ENCODE peak calls at places on chromosome X, in ten cellular contexts. One of them, this sample, is unnamed. For H3K4me1, the result is how much of the 10 kb centered on the place peaks cover.

GRCh38 chrX:13360146-13360545 is 40.3 kb upstream of the ATXN3L start:
- DNase-seq in breast epithelium: no peak
- DNase-seq in lung: no peak
- DNase-seq in fibroblast of lung: no peak
- DNase-seq in hepatocyte: no peak
- DNase-seq in mucosa of descending colon: no peak
- DNase-seq in lower lobe of right lung: no peak
- DNase-seq in CD8-positive, alpha-beta memory T cell: peak
- DNase-seq in left ventricle myocardium inferior: peak
- DNase-seq in RWPE2: no peak
- DNase-seq in this sample: no peak

GRCh38 chrX:129759576-129760061 is 20.1 kb upstream of the SASH3 start:
- DNase-seq in breast epithelium: peak
- DNase-seq in lung: no peak
- DNase-seq in fibroblast of lung: peak
- DNase-seq in hepatocyte: no peak
- DNase-seq in mucosa of descending colon: no peak
- DNase-seq in lower lobe of right lung: peak
- DNase-seq in CD8-positive, alpha-beta memory T cell: peak
- DNase-seq in left ventricle myocardium inferior: no peak
- DNase-seq in RWPE2: no peak
- DNase-seq in this sample: peak

GRCh38 chrX:25275159-25275558 is 259.4 kb upstream of the ARX start:
- DNase-seq in breast epithelium: no peak
- DNase-seq in lung: no peak
- DNase-seq in fibroblast of lung: no peak
- DNase-seq in hepatocyte: no peak
- DNase-seq in mucosa of descending colon: no peak
- DNase-seq in lower lobe of right lung: no peak
- DNase-seq in CD8-positive, alpha-beta memory T cell: no peak
- DNase-seq in left ventricle myocardium inferior: no peak
- DNase-seq in RWPE2: no peak
- DNase-seq in this sample: no peak

GRCh38 chrX:20269848-20270556 is 3.3 kb upstream of the RPS6KA3 start:
- DNase-seq in breast epithelium: no peak
- DNase-seq in lung: no peak
- DNase-seq in fibroblast of lung: peak
- DNase-seq in hepatocyte: no peak
- DNase-seq in mucosa of descending colon: no peak
- DNase-seq in lower lobe of right lung: no peak
- DNase-seq in CD8-positive, alpha-beta memory T cell: no peak
- DNase-seq in left ventricle myocardium inferior: no peak
- DNase-seq in RWPE2: no peak
- DNase-seq in this sample: no peak

GRCh38 chrX:51456814-51457213 is 39.6 kb downstream of the NUDT11 start:
- DNase-seq in breast epithelium: no peak
- DNase-seq in lung: no peak
- DNase-seq in fibroblast of lung: peak
- DNase-seq in hepatocyte: peak
- DNase-seq in mucosa of descending colon: no peak
- DNase-seq in lower lobe of right lung: no peak
- DNase-seq in CD8-positive, alpha-beta memory T cell: no peak
- DNase-seq in left ventricle myocardium inferior: no peak
- DNase-seq in RWPE2: no peak
- DNase-seq in this sample: no peak

GRCh38 chrX:149950681-149951080 is 12.4 kb upstream of the EOLA2 start:
- DNase-seq in breast epithelium: no peak
- DNase-seq in lung: no peak
- DNase-seq in fibroblast of lung: peak
- DNase-seq in hepatocyte: peak
- DNase-seq in mucosa of descending colon: no peak
- DNase-seq in lower lobe of right lung: no peak
- DNase-seq in CD8-positive, alpha-beta memory T cell: no peak
- DNase-seq in left ventricle myocardium inferior: no peak
- DNase-seq in RWPE2: no peak
- DNase-seq in this sample: no peak

GRCh38 chrX:22395372-22395771 is 122.7 kb downstream of the CBLL2 start:
- DNase-seq in breast epithelium: no peak
- DNase-seq in lung: no peak
- DNase-seq in fibroblast of lung: peak
- DNase-seq in hepatocyte: no peak
- DNase-seq in mucosa of descending colon: no peak
- DNase-seq in lower lobe of right lung: no peak
- DNase-seq in CD8-positive, alpha-beta memory T cell: no peak
- DNase-seq in left ventricle myocardium inferior: no peak
- DNase-seq in RWPE2: no peak
- DNase-seq in this sample: no peak

GRCh38 chrX:138067415-138067814 is 501.5 kb downstream of the ZIC3 start:
- DNase-seq in breast epithelium: no peak
- DNase-seq in lung: no peak
- DNase-seq in fibroblast of lung: no peak
- DNase-seq in hepatocyte: no peak
- DNase-seq in mucosa of descending colon: no peak
- DNase-seq in lower lobe of right lung: no peak
- DNase-seq in CD8-positive, alpha-beta memory T cell: no peak
- DNase-seq in left ventricle myocardium inferior: no peak
- DNase-seq in RWPE2: no peak
- DNase-seq in this sample: no peak

GRCh38 chrX:136046295-136046894 is 61.2 kb downstream of the SLC9A6 start:
- DNase-seq in breast epithelium: no peak
- DNase-seq in lung: no peak
- DNase-seq in fibroblast of lung: peak
- DNase-seq in hepatocyte: peak
- DNase-seq in mucosa of descending colon: no peak
- DNase-seq in lower lobe of right lung: no peak
- DNase-seq in CD8-positive, alpha-beta memory T cell: no peak
- DNase-seq in left ventricle myocardium inferior: no peak
- DNase-seq in RWPE2: no peak
- DNase-seq in this sample: no peak

GRCh38 chrX:125681507-125681906 is 361.8 kb downstream of the TEX13C start:
- DNase-seq in breast epithelium: no peak
- DNase-seq in lung: no peak
- DNase-seq in fibroblast of lung: no peak
- DNase-seq in hepatocyte: no peak
- DNase-seq in mucosa of descending colon: no peak
- DNase-seq in lower lobe of right lung: no peak
- DNase-seq in CD8-positive, alpha-beta memory T cell: no peak
- DNase-seq in left ventricle myocardium inferior: no peak
- DNase-seq in RWPE2: no peak
- DNase-seq in this sample: no peak

GRCh38 chrX:71616672-71617529 is 1.4 kb downstream of the CXCR3 start:
- DNase-seq in breast epithelium: no peak
- DNase-seq in lung: no peak
- DNase-seq in fibroblast of lung: no peak
- DNase-seq in hepatocyte: no peak
- DNase-seq in mucosa of descending colon: peak
- DNase-seq in lower lobe of right lung: no peak
- DNase-seq in CD8-positive, alpha-beta memory T cell: peak
- DNase-seq in left ventricle myocardium inferior: no peak
- DNase-seq in RWPE2: no peak
- DNase-seq in this sample: no peak

GRCh38 chrX:37926700-37927099 is 79.3 kb upstream of the DYNLT3 start:
- DNase-seq in breast epithelium: no peak
- DNase-seq in lung: no peak
- DNase-seq in fibroblast of lung: peak
- DNase-seq in hepatocyte: peak
- DNase-seq in mucosa of descending colon: no peak
- DNase-seq in lower lobe of right lung: no peak
- DNase-seq in CD8-positive, alpha-beta memory T cell: no peak
- DNase-seq in left ventricle myocardium inferior: no peak
- DNase-seq in RWPE2: no peak
- DNase-seq in this sample: no peak

GRCh38 chrX:133607419-133608348 is 192.4 kb upstream of the GPC4 start:
- DNase-seq in breast epithelium: no peak
- DNase-seq in lung: no peak
- DNase-seq in fibroblast of lung: peak
- DNase-seq in hepatocyte: no peak
- DNase-seq in mucosa of descending colon: no peak
- DNase-seq in lower lobe of right lung: no peak
- DNase-seq in CD8-positive, alpha-beta memory T cell: no peak
- DNase-seq in left ventricle myocardium inferior: no peak
- DNase-seq in RWPE2: no peak
- DNase-seq in this sample: no peak

GRCh38 chrX:53072418-53073114 is 9.6 kb upstream of the TSPYL2 start:
- DNase-seq in breast epithelium: no peak
- DNase-seq in lung: no peak
- DNase-seq in fibroblast of lung: no peak
- DNase-seq in hepatocyte: no peak
- DNase-seq in mucosa of descending colon: no peak
- DNase-seq in lower lobe of right lung: no peak
- DNase-seq in CD8-positive, alpha-beta memory T cell: no peak
- DNase-seq in left ventricle myocardium inferior: no peak
- DNase-seq in RWPE2: no peak
- DNase-seq in this sample: no peak

DNA sequence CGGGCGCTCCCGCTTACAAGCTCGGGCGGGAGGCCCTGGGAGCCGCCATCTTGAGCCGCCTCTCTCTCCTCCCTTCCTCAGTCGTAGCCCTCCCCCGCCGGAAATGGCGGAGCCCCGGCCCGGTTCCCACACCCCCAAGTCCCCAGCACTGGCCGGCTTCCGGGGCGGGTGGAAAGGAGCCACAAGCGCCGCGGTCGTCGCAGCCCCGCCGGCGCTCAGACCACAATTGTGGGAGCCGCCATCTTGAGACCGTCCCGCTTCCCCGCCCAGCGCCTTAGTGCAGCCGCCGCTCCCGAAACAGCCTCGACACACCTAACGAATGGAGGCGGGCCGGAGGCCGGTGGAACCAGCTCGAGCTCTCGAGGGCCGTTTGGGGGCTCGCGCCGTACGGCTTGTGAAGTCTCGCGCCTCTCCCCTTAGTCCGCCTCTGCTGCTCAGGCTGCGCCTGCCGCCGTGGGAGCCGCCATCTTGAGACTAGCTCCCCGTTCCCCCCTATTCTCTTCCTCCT is 440 bp downstream of the HCFC1 start:
- DNase-seq in breast epithelium: peak
- DNase-seq in lung: peak
- DNase-seq in fibroblast of lung: peak
- DNase-seq in hepatocyte: peak
- DNase-seq in mucosa of descending colon: peak
- DNase-seq in lower lobe of right lung: peak
- DNase-seq in CD8-positive, alpha-beta memory T cell: peak
- DNase-seq in left ventricle myocardium inferior: peak
- DNase-seq in RWPE2: peak
- DNase-seq in this sample: peak
- H3K4me1 ChIP-seq in breast epithelium: under half
- H3K4me1 ChIP-seq in lung: under half
- H3K4me1 ChIP-seq in fibroblast of lung: under half
- H3K4me1 ChIP-seq in hepatocyte: under half
- H3K4me1 ChIP-seq in mucosa of descending colon: under half
- H3K4me1 ChIP-seq in lower lobe of right lung: under half
- H3K4me1 ChIP-seq in CD8-positive, alpha-beta memory T cell: under half
- H3K4me1 ChIP-seq in left ventricle myocardium inferior: half or more
- H3K4me1 ChIP-seq in RWPE2: under half
- H3K4me1 ChIP-seq in this sample: under half

GRCh38 chrX:10086683-10087082 is 70.1 kb upstream of the CLCN4 start:
- DNase-seq in breast epithelium: no peak
- DNase-seq in lung: no peak
- DNase-seq in fibroblast of lung: no peak
- DNase-seq in hepatocyte: no peak
- DNase-seq in mucosa of descending colon: no peak
- DNase-seq in lower lobe of right lung: no peak
- DNase-seq in CD8-positive, alpha-beta memory T cell: no peak
- DNase-seq in left ventricle myocardium inferior: peak
- DNase-seq in RWPE2: no peak
- DNase-seq in this sample: no peak
- H3K4me1 ChIP-seq in breast epithelium: under half
- H3K4me1 ChIP-seq in lung: under half
- H3K4me1 ChIP-seq in fibroblast of lung: under half
- H3K4me1 ChIP-seq in hepatocyte: under half
- H3K4me1 ChIP-seq in mucosa of descending colon: under half
- H3K4me1 ChIP-seq in lower lobe of right lung: under half
- H3K4me1 ChIP-seq in CD8-positive, alpha-beta memory T cell: under half
- H3K4me1 ChIP-seq in left ventricle myocardium inferior: half or more
- H3K4me1 ChIP-seq in RWPE2: under half
- H3K4me1 ChIP-seq in this sample: under half

DNA sequence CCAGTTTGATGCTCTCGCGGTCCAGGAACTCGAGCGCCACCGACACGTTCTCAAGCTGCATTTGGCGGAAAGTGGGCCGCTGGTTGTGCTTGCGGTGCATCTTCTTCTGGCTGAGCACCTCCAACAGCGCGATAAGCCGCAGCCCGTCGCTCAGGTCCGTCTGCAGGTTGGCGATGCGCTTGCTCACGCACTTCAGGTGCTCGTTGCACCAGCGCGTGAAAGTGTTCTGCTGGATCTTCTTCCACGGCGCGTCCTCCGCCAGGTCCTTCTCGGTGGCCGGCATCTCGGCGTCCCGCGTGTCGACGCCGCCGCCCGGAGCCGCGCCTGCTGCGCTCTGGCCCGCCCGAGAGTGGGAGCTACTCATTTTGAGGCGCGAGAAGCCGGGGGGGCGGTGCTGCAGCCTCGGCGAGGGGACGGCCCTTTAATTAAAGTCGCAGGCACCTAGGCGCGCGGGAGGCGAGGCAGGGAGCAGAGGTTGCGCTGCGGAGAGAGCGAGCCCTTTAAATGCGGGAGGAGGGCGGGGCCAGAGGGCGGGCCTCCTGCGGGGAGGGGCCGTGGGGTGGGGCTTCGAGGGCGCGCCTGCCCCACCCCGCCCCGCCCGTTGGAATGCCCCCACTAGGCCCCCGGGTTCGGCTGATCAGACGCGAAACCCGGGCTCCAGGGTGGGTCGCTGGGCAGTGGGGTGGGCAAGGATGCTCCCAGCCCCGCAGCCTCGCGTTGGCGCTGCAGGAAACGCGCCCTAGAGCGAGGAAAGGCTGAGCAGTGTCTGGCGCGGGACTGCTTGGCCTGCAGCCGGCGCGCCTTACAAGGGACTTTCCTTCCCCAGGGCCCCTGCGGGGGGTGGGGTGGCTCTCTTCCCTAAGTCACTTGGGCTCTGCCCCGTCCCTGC is 3.3 kb downstream of the FLNA start:
- DNase-seq in breast epithelium: peak
- DNase-seq in lung: peak
- DNase-seq in fibroblast of lung: peak
- DNase-seq in hepatocyte: peak
- DNase-seq in mucosa of descending colon: peak
- DNase-seq in lower lobe of right lung: peak
- DNase-seq in CD8-positive, alpha-beta memory T cell: peak
- DNase-seq in left ventricle myocardium inferior: peak
- DNase-seq in RWPE2: peak
- DNase-seq in this sample: peak
- H3K4me1 ChIP-seq in breast epithelium: under half
- H3K4me1 ChIP-seq in lung: under half
- H3K4me1 ChIP-seq in fibroblast of lung: under half
- H3K4me1 ChIP-seq in hepatocyte: under half
- H3K4me1 ChIP-seq in mucosa of descending colon: under half
- H3K4me1 ChIP-seq in lower lobe of right lung: half or more
- H3K4me1 ChIP-seq in CD8-positive, alpha-beta memory T cell: under half
- H3K4me1 ChIP-seq in left ventricle myocardium inferior: half or more
- H3K4me1 ChIP-seq in RWPE2: under half
- H3K4me1 ChIP-seq in this sample: under half

DNA sequence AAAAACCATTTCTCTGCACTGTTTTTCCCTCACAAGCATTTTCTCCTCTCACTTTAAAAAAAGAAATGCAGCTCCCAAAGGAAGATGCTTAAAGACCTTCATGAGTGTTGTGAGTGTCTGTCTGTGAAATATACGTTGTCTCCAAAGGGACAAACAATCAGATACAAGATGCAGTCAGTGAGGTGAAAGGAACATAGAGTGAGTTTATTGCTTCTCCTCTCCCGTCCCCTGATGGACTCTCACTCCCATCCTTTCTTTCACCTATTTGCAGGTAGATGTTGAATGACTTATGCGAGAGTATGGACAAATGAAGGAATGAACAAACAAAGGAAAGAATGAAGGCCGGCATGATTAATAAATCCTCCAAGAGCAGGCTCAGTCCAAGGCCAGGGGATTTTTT is 561.2 kb upstream of the DIPK2B start:
- DNase-seq in breast epithelium: no peak
- DNase-seq in lung: no peak
- DNase-seq in fibroblast of lung: no peak
- DNase-seq in hepatocyte: no peak
- DNase-seq in mucosa of descending colon: no peak
- DNase-seq in lower lobe of right lung: no peak
- DNase-seq in CD8-positive, alpha-beta memory T cell: no peak
- DNase-seq in left ventricle myocardium inferior: no peak
- DNase-seq in RWPE2: no peak
- DNase-seq in this sample: no peak
- H3K4me1 ChIP-seq in breast epithelium: under half
- H3K4me1 ChIP-seq in lung: under half
- H3K4me1 ChIP-seq in fibroblast of lung: under half
- H3K4me1 ChIP-seq in hepatocyte: under half
- H3K4me1 ChIP-seq in mucosa of descending colon: under half
- H3K4me1 ChIP-seq in lower lobe of right lung: under half
- H3K4me1 ChIP-seq in CD8-positive, alpha-beta memory T cell: under half
- H3K4me1 ChIP-seq in left ventricle myocardium inferior: under half
- H3K4me1 ChIP-seq in RWPE2: half or more
- H3K4me1 ChIP-seq in this sample: under half